ENCODE peak calls at places on chromosomes 2 and 18, in six cellular contexts. O is BE2C, Z is fibroblast of villous mesenchyme, T is brain microvascular endothelial cell, F is left ventricle myocardium inferior, I is colonic mucosa. B is an unnamed sample.

GRCh38 chr2:65030481-65030880 is 25.7 kb upstream of the CEP68 start:
- DNase-seq in Z (no peak), F (no peak), T (no peak), I (peak; percentile 33), O (no peak), B (no peak)

GRCh38 chr2:70984576-70985282 is 6.3 kb downstream of the ANKRD53 start:
- DNase-seq in T (no peak), Z (peak; percentile 46), I (peak; percentile 69), O (no peak), F (peak; percentile 54), B (peak; percentile 73)

GRCh38 chr2:25252291-25253152 is 84.1 kb upstream of the POMC start:
- DNase-seq in T (peak; percentile 31), F (peak; percentile 61), I (peak; percentile 69), O (peak; percentile 91), Z (peak; percentile 55), B (peak; percentile 9)

GRCh38 chr2:106161938-106162814 is 31.9 kb downstream of the UXS1 start:
- DNase-seq in O (no peak), Z (peak; percentile 18), I (no peak), T (no peak), F (no peak), B (peak; percentile 84)

GRCh38 chr2:56118474-56118873 is 65.3 kb upstream of the CCDC85A start:
- DNase-seq in F (no peak), T (no peak), Z (no peak), I (no peak), O (no peak), B (no peak)

GRCh38 chr2:120460511-120460910 is 114.6 kb downstream of the INHBB start:
- DNase-seq in Z (no peak), O (no peak), F (no peak), I (no peak), T (no peak), B (no peak)

GRCh38 chr2:1586946-1587840 is 157.1 kb downstream of the PXDN start:
- DNase-seq in Z (no peak), I (no peak), F (no peak), O (no peak), T (no peak), B (no peak)

GRCh38 chr18:50203801-50204604 is 9.1 kb upstream of the MYO5B start:
- DNase-seq in T (peak; percentile 33), I (peak; percentile 72), Z (peak; percentile 37), O (peak; percentile 41), F (no peak), B (peak; percentile 71)

GRCh38 chr18:63511285-63511684 is 30.9 kb upstream of the SERPINB12 start:
- DNase-seq in I (no peak), O (peak; percentile 23), F (no peak), Z (peak; percentile 54), T (peak; percentile 27), B (peak; percentile 78)

GRCh38 chr2:216315817-216316603 is 56.3 kb downstream of the MARCHF4 start:
- DNase-seq in T (peak; percentile 82), O (peak; percentile 62), F (no peak), Z (peak; percentile 73), I (no peak), B (peak; percentile 81)

GRCh38 chr2:88852753-88853402 is 161.4 kb downstream of the RPIA start:
- DNase-seq in Z (no peak), I (no peak), T (no peak), F (no peak), O (no peak), B (no peak)

GRCh38 chr2:229642371-229642770 is 72.0 kb downstream of the DNER start:
- DNase-seq in Z (no peak), O (no peak), T (no peak), F (no peak), I (peak; percentile 19), B (peak; percentile 45)

GRCh38 chr2:191061381-191061982 is 47.5 kb upstream of the STAT1 start:
- DNase-seq in F (no peak), O (no peak), Z (no peak), T (no peak), I (no peak), B (no peak)

GRCh38 chr2:235930701-235931100 is 237.5 kb downstream of the GBX2 start:
- DNase-seq in Z (no peak), O (no peak), I (no peak), F (no peak), T (no peak), B (no peak)

GRCh38 chr2:23496456-23496855 is 111.5 kb downstream of the KLHL29 start:
- DNase-seq in I (no peak), F (no peak), Z (no peak), O (no peak), T (no peak), B (no peak)

GRCh38 chr2:162084561-162084960 is 10.5 kb upstream of the DPP4 start:
- DNase-seq in T (no peak), Z (peak; percentile 89), I (no peak), F (no peak), O (no peak), B (no peak)

GRCh38 chr2:222797308-222797707 is 63.5 kb upstream of the ACSL3 start:
- DNase-seq in I (no peak), Z (peak; percentile 29), O (no peak), F (no peak), T (no peak), B (no peak)

GRCh38 chr2:177212106-177212894 is at the start of gene HNRNPA3:
- DNase-seq in I (peak; percentile 100), O (peak; percentile 96), Z (peak; percentile 99), T (peak; percentile 97), F (peak; percentile 99), B (peak; percentile 99)
- TF ChIP-seq CTCF in I (no peak), O (peak; percentile 4), Z (peak; percentile 28), T (peak; percentile 33), F (peak; percentile 49), B (no peak)

GRCh38 chr2:104638162-104638561 is 215.8 kb upstream of the POU3F3 start:
- DNase-seq in O (peak; percentile 40), T (no peak), F (no peak), I (no peak), Z (no peak), B (no peak)

GRCh38 chr2:104638795-104639194 is 215.1 kb upstream of the POU3F3 start:
- DNase-seq in T (no peak), I (no peak), Z (no peak), O (peak; percentile 45), F (no peak), B (no peak)

GRCh38 chr2:104641801-104642200 is 212.1 kb upstream of the POU3F3 start:
- DNase-seq in F (no peak), T (no peak), I (no peak), O (no peak), Z (no peak), B (no peak)
- H3K4me3 ChIP-seq in F (no peak overlapping the region), T (no peak overlapping the region), I (no peak overlapping the region), O (no peak overlapping the region), Z (no peak overlapping the region), B (no peak overlapping the region)

DNA sequence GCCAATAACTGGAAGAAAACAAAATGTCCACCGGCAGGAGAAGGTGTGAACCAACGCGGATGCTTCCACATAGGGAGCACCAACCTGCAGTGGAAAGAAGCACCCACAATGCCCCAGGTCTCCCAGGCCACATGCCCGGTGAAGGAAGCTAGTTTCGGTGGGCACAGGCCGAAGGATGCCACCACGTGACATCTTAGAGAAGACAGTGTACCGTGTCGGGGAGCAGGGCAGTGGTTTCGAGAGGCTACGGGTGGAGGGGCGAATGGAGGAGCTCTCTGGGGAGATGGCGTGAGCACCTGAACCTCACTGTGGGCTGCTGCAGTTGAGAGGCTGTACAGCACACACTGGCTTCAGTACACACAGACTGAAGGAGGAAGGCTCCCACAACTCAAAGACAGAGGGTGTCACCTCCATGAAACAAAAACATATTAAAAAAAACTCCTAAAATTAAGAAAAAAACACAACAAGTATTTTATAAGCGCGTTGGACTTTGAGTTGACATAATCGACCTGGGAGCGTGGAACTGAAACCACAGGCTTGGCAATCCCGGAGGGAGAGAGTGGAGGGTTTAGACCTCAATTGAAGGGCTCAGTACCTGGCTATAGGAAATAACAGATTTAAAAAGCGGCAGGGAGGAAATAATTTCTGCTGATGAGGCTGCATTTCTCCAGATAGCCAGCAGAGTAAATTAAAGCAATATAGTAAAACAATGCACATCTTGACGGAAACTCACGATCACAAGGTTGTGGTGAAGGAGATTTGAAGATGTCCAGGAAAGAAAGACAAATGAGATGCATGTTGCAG is 160.1 kb downstream of the RTP5 start:
- DNase-seq in Z (no peak), O (no peak), F (no peak), I (no peak), T (no peak), B (no peak)
- TF ChIP-seq CTCF in Z (no peak), O (peak; percentile 4), F (peak; percentile 9), I (no peak), T (no peak), B (no peak)

GRCh38 chr2:225011585-225011984 is 30.7 kb downstream of the DOCK10 start:
- DNase-seq in I (no peak), T (no peak), F (no peak), Z (no peak), O (no peak), B (peak; percentile 27)
- H3K4me3 ChIP-seq in I (no peak overlapping the region), T (no peak overlapping the region), F (no peak overlapping the region), Z (no peak overlapping the region), O (no peak overlapping the region), B (no peak overlapping the region)

B was measured in epithelial cell of esophagus.